ENCODE peak calls at places on chromosomes 2 and 18, in ten cellular contexts. B, N, U, Y, Z, O, Q, R, H and C are unnamed samples.

GRCh38 chr2:44351088-44351487 is 10.2 kb downstream of the PREPL start:
- DNase-seq in B (peak; percentile 81), N (peak; percentile 31), U (peak; percentile 52), Y (no peak), Z (no peak), O (peak; percentile 23), Q (no peak), R (no peak), H (no peak), C (no peak)

GRCh38 chr2:239895669-239896068 is 129.5 kb downstream of the NDUFA10 start:
- DNase-seq in B (no peak), N (no peak), U (no peak), Y (no peak), Z (no peak), O (no peak), Q (no peak), R (no peak), H (no peak), C (no peak)

GRCh38 chr2:233115761-233116160 is 55.6 kb downstream of the INPP5D start:
- DNase-seq in B (no peak), N (no peak), U (peak; percentile 7), Y (peak; percentile 25), Z (no peak), O (peak; percentile 24), Q (no peak), R (no peak), H (no peak), C (peak; percentile 8)

GRCh38 chr2:216615298-216616082 is 17.7 kb upstream of the IGFBP2 start:
- DNase-seq in B (no peak), N (no peak), U (no peak), Y (no peak), Z (no peak), O (no peak), Q (no peak), R (no peak), H (no peak), C (no peak)

GRCh38 chr18:47936975-47937374 is 6.5 kb upstream of the SMAD2 start:
- DNase-seq in B (no peak), N (no peak), U (no peak), Y (no peak), Z (no peak), O (no peak), Q (no peak), R (no peak), H (no peak), C (no peak)

GRCh38 chr18:35683021-35683420 is 101.5 kb downstream of the GALNT1 start:
- DNase-seq in B (no peak), N (no peak), U (no peak), Y (no peak), Z (no peak), O (no peak), Q (no peak), R (no peak), H (no peak), C (no peak)

GRCh38 chr18:5284808-5285207 is 10.7 kb downstream of the ZBTB14 start:
- DNase-seq in B (no peak), N (no peak), U (peak; percentile 19), Y (no peak), Z (no peak), O (peak; percentile 50), Q (no peak), R (no peak), H (no peak), C (peak; percentile 7)

GRCh38 chr2:113281920-113282746 is 3.4 kb upstream of the PAX8 start:
- DNase-seq in B (no peak), N (no peak), U (no peak), Y (no peak), Z (no peak), O (peak; percentile 13), Q (no peak), R (no peak), H (no peak), C (no peak)

GRCh38 chr2:46229134-46230063 is 67.8 kb upstream of the EPAS1 start:
- DNase-seq in B (no peak), N (no peak), U (no peak), Y (no peak), Z (peak; percentile 47), O (peak; percentile 22), Q (no peak), R (no peak), H (peak; percentile 29), C (no peak)

GRCh38 chr2:120395686-120396518 is 50.0 kb downstream of the INHBB start:
- DNase-seq in B (peak; percentile 81), N (no peak), U (no peak), Y (no peak), Z (peak; percentile 39), O (peak; percentile 57), Q (no peak), R (no peak), H (no peak), C (no peak)

GRCh38 chr18:10131783-10132381 is 218.1 kb downstream of the VAPA start:
- DNase-seq in B (no peak), N (no peak), U (no peak), Y (no peak), Z (no peak), O (no peak), Q (no peak), R (no peak), H (no peak), C (no peak)

GRCh38 chr18:63137999-63138448 is 181.5 kb downstream of the BCL2 start:
- DNase-seq in B (no peak), N (no peak), U (no peak), Y (no peak), Z (no peak), O (no peak), Q (no peak), R (no peak), H (peak; percentile 76), C (no peak)

GRCh38 chr2:15313657-15314056 is 247.5 kb downstream of the NBAS start:
- DNase-seq in B (no peak), N (no peak), U (peak; percentile 44), Y (no peak), Z (peak; percentile 61), O (peak; percentile 32), Q (no peak), R (no peak), H (no peak), C (peak; percentile 66)

GRCh38 chr18:63253018-63253417 is 66.6 kb downstream of the BCL2 start:
- DNase-seq in B (no peak), N (no peak), U (no peak), Y (no peak), Z (no peak), O (no peak), Q (no peak), R (no peak), H (no peak), C (no peak)

GRCh38 chr2:9971105-9971818 is 19.8 kb downstream of the GRHL1 start:
- DNase-seq in B (no peak), N (no peak), U (peak; percentile 66), Y (no peak), Z (peak; percentile 54), O (peak; percentile 26), Q (no peak), R (no peak), H (no peak), C (peak; percentile 80)
- H3K4me3 ChIP-seq in B (no peak overlapping the region), N (no peak overlapping the region), U (no peak overlapping the region), Y (no peak overlapping the region), Z (no peak overlapping the region), O (no peak overlapping the region), Q (no peak overlapping the region), R (no peak overlapping the region), H (no peak overlapping the region), C (no peak overlapping the region)

GRCh38 chr2:143535802-143536201 is 406.6 kb downstream of the ARHGAP15 start:
- DNase-seq in B (no peak), N (no peak), U (no peak), Y (no peak), Z (no peak), O (no peak), Q (no peak), R (no peak), H (no peak), C (no peak)

GRCh38 chr2:143529118-143529720 is 400.0 kb downstream of the ARHGAP15 start:
- DNase-seq in B (no peak), N (no peak), U (no peak), Y (no peak), Z (no peak), O (no peak), Q (no peak), R (no peak), H (no peak), C (no peak)

GRCh38 chr2:143533846-143534245 is 404.6 kb downstream of the ARHGAP15 start:
- DNase-seq in B (peak; percentile 65), N (no peak), U (no peak), Y (no peak), Z (no peak), O (no peak), Q (no peak), R (no peak), H (no peak), C (no peak)

GRCh38 chr2:143528021-143528420 is 398.8 kb downstream of the ARHGAP15 start:
- DNase-seq in B (no peak), N (no peak), U (no peak), Y (no peak), Z (no peak), O (no peak), Q (no peak), R (no peak), H (no peak), C (no peak)

GRCh38 chr2:143530753-143531152 is 401.5 kb downstream of the ARHGAP15 start:
- DNase-seq in B (no peak), N (no peak), U (no peak), Y (no peak), Z (no peak), O (no peak), Q (no peak), R (no peak), H (no peak), C (no peak)
- TF ChIP-seq CTCF in B (no peak), N (no peak), U (no peak), Y (no peak), Z (no peak), O (no peak), Q (no peak), R (no peak), H (no peak), C (no peak)

DNA sequence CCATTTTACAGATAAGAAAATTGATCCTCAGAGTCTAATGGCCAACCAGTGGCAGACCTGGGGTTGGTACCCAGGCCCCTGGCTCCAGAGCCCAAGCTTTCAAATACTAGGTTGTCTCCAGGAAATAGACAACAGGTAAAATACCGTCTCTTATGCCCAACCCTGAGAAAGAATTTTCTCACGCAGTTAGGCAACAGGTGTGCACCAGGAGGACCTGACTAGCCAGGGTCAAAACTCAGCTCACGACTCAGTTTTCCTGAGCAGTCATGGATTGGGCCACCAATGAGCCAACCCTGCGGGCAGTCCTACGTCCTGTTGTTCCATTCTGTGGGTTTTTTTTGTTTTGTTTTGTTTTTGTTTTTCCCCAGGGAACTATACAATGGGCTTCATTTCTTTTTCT is 13.5 kb downstream of the TRIB2 start:
- DNase-seq in B (no peak), N (no peak), U (no peak), Y (no peak), Z (no peak), O (no peak), Q (no peak), R (no peak), H (no peak), C (no peak)
- H3K36me3 ChIP-seq in B (no peaks in the 10 kb centered on the region), N (no peaks in the 10 kb centered on the region), U (peaks cover 19% of the 10 kb centered on the region), Y (peaks cover 11% of the 10 kb centered on the region), Z (peaks cover 54% of the 10 kb centered on the region), O (peaks cover 17% of the 10 kb centered on the region), Q (peaks cover 27% of the 10 kb centered on the region), R (peaks cover 3% of the 10 kb centered on the region), H (peaks cover 12% of the 10 kb centered on the region), C (peaks cover 2% of the 10 kb centered on the region)

DNA sequence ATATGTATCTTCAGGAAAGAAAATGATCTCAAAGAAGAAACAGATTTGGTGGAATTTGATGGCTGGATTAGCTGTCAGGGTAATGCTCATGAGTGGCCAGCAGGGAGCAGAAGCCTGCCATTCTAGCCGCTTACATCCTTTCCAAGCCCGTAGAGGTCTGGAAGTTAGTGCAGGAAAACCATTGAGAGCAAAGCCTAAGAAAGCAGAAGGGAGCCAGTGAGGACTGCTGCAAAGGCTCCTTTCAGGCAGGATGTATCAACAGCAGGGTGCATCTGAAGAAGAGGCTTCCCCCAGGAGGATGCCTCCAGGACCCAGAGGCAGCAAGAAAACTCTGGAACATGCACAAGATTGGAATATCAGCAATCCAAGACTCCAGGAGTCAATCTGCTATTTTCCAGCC is 22.9 kb upstream of the LBH start:
- DNase-seq in B (peak; percentile 74), N (peak; percentile 53), U (peak; percentile 85), Y (peak; percentile 86), Z (peak; percentile 76), O (peak; percentile 87), Q (no peak), R (peak; percentile 57), H (peak; percentile 46), C (peak; percentile 61)
- H3K4me3 ChIP-seq in B (no peak overlapping the region), N (no peak overlapping the region), U (no peak overlapping the region), Y (no peak overlapping the region), Z (no peak overlapping the region), O (no peak overlapping the region), Q (no peak overlapping the region), R (no peak overlapping the region), H (peak overlapping the region; percentile 1), C (no peak overlapping the region)